ENCODE peak calls at places on chromosomes 16 and 17, in seven cellular contexts. F, X, M, G, N, A and K are unnamed samples.

GRCh38 chr17:82881900-82882714 is 42.3 kb upstream of the ZNF750 start:
- DNase-seq in F (no peak), X (no peak), M (no peak), G (peak; percentile 78), N (peak; percentile 82), A (peak; percentile 50), K (peak; percentile 68)

GRCh38 chr16:77063617-77064016 is 127.4 kb upstream of the MON1B start:
- DNase-seq in F (no peak), X (no peak), M (no peak), G (no peak), N (no peak), A (no peak), K (no peak)

GRCh38 chr16:86424413-86424812 is 85.9 kb upstream of the FOXF1 start:
- DNase-seq in F (no peak), X (no peak), M (no peak), G (no peak), N (no peak), A (no peak), K (no peak)

GRCh38 chr16:72752004-72752695 is 295.8 kb downstream of the ZFHX3 start:
- DNase-seq in F (no peak), X (no peak), M (no peak), G (no peak), N (no peak), A (no peak), K (no peak)

GRCh38 chr16:79451196-79451816 is 149.2 kb downstream of the MAF start:
- DNase-seq in F (no peak), X (no peak), M (no peak), G (no peak), N (no peak), A (no peak), K (no peak)

GRCh38 chr17:43669971-43670644 is 8.4 kb upstream of the MEOX1 start:
- DNase-seq in F (no peak), X (peak; percentile 81), M (no peak), G (peak; percentile 42), N (no peak), A (no peak), K (no peak)

GRCh38 chr17:50114849-50115357 is 15.1 kb downstream of the SAMD14 start:
- DNase-seq in F (no peak), X (peak; percentile 70), M (no peak), G (no peak), N (no peak), A (no peak), K (no peak)

GRCh38 chr16:86664518-86665318 is 86.4 kb downstream of the FOXL1 start:
- DNase-seq in F (no peak), X (peak; percentile 98), M (no peak), G (no peak), N (peak; percentile 56), A (no peak), K (no peak)

GRCh38 chr17:38544839-38545209 is 60.9 kb downstream of the SRCIN1 start:
- DNase-seq in F (no peak), X (no peak), M (no peak), G (no peak), N (no peak), A (no peak), K (no peak)

GRCh38 chr17:17546399-17547185 is 44.9 kb downstream of the PEMT start:
- DNase-seq in F (no peak), X (no peak), M (no peak), G (peak; percentile 52), N (no peak), A (no peak), K (no peak)

GRCh38 chr17:41199421-41200098 is 9.9 kb downstream of the KRTAP9-1 start:
- DNase-seq in F (no peak), X (no peak), M (no peak), G (no peak), N (no peak), A (no peak), K (no peak)

GRCh38 chr16:28292731-28293588 is 635 bp downstream of the SBK1 start:
- DNase-seq in F (peak; percentile 36), X (no peak), M (no peak), G (no peak), N (no peak), A (peak; percentile 48), K (no peak)

GRCh38 chr16:84303023-84303422 is 8.3 kb downstream of the WFDC1 start:
- DNase-seq in F (peak; percentile 55), X (peak; percentile 73), M (no peak), G (no peak), N (no peak), A (no peak), K (peak; percentile 25)

GRCh38 chr17:39191750-39192510 is 5.5 kb downstream of the CACNB1 start:
- DNase-seq in F (no peak), X (no peak), M (no peak), G (no peak), N (peak; percentile 95), A (no peak), K (no peak)

GRCh38 chr16:79601092-79601977 is 798 bp upstream of the MAF start:
- DNase-seq in F (peak; percentile 79), X (no peak), M (peak; percentile 31), G (peak; percentile 79), N (peak; percentile 69), A (peak; percentile 42), K (peak; percentile 62)

GRCh38 chr17:58275417-58275816 is 5.3 kb downstream of the MPO start:
- DNase-seq in F (no peak), X (no peak), M (no peak), G (no peak), N (no peak), A (no peak), K (no peak)

GRCh38 chr17:38746893-38747384 is 1.2 kb downstream of the PCGF2 start:
- DNase-seq in F (no peak), X (no peak), M (no peak), G (peak; percentile 61), N (no peak), A (no peak), K (no peak)

GRCh38 chr17:47727704-47728036 is 5.4 kb upstream of the TBX21 start:
- DNase-seq in F (no peak), X (no peak), M (no peak), G (peak; percentile 34), N (no peak), A (no peak), K (no peak)

GRCh38 chr16:83727018-83727417 is 80.8 kb upstream of the HSBP1 start:
- DNase-seq in F (no peak), X (peak; percentile 57), M (no peak), G (no peak), N (no peak), A (no peak), K (no peak)

GRCh38 chr17:16304832-16305231 is 48.4 kb downstream of the CENPV start:
- DNase-seq in F (peak; percentile 10), X (peak; percentile 56), M (no peak), G (no peak), N (no peak), A (no peak), K (no peak)

GRCh38 chr16:29126621-29127020 is 141.8 kb downstream of the LAT start:
- DNase-seq in F (no peak), X (no peak), M (no peak), G (no peak), N (no peak), A (no peak), K (no peak)

GRCh38 chr17:42667088-42667951 is 8.2 kb downstream of the TUBG2 start:
- DNase-seq in F (peak; percentile 74), X (peak; percentile 73), M (peak; percentile 73), G (no peak), N (peak; percentile 90), A (peak; percentile 64), K (peak; percentile 54)

GRCh38 chr17:77354721-77355455 is 214.1 kb downstream of the SEC14L1 start:
- DNase-seq in F (peak; percentile 96), X (peak; percentile 98), M (no peak), G (peak; percentile 82), N (peak; percentile 70), A (peak; percentile 51), K (peak; percentile 91)

GRCh38 chr17:48541036-48541573 is 3.8 kb downstream of the HOXB2 start:
- DNase-seq in F (no peak), X (peak; percentile 32), M (no peak), G (no peak), N (no peak), A (no peak), K (peak; percentile 31)

DNA sequence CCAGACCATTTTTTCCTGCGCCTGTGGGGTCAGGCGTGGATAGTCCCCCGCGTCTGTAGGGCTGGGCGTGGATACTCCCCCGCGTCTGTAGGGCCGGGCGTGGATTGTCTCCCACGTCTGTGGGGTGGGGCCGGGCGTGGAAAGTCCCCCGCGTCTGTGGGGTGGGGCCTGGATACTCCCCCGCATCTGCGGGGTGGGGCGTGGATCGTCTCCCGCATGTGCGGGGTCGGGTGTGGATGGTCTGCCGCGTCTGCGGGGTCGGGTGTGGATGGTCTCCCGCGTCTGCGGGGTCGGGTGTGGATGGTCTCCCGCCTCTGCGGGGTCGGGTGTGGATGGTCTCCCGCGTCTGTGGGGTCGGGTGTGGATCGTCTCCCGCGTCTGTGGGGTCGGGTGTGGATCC is 3.1 kb downstream of the GNPTG start:
- DNase-seq in F (no peak), X (no peak), M (no peak), G (no peak), N (no peak), A (no peak), K (no peak)
- TF ChIP-seq POLR2A in F (no peak), X (no peak), M (no peak), G (no peak), N (no peak), A (no peak), K (no peak)

GRCh38 chr16:68131813-68132706 is 46.9 kb downstream of the NFATC3 start:
- DNase-seq in F (no peak), X (no peak), M (no peak), G (no peak), N (no peak), A (no peak), K (no peak)
- H3K4me3 ChIP-seq in F (no peak overlapping the region), X (no peak overlapping the region), M (no peak overlapping the region), G (no peak overlapping the region), N (no peak overlapping the region), A (no peak overlapping the region), K (no peak overlapping the region)

DNA sequence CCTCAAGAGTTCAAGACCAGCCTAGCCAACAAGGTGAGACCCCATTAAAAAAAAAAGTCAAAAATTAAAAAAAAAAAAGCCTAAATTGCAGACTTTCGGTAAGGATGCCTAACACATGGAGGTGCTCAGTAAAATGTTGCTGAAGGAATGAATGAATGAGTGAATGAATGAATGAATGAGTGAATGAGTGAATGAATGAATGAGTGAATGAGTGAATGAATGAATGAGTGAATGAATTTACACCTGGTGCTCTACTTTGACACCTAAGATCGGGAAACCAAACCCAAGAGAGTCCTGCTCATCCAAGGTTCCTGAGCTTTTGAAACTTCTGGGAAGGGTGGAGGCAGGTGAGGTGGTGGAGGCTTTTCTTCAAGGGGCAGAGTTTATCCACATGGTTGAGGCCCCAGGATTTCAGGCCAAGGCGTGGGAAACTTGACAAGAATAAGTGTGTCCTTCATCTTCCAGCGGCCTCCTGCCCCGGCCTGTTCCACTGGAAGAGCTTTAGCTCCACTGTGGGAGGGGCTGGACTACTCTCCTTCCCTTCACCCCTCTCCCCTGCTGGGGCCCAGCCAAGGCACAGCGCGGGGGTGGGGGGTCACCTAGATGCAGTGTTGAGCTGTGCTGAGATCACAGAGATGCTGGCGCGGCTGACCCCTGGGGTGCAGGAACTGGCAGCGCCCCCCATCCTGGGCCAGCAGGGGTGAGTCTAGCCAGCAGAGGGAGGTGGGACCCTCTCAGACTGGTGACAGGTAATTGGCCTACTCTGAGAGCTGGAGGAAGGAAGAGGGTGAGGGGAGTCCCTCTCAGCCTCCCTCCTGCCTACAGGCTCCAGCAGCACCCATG is 111.9 kb upstream of the LHX1 start:
- DNase-seq in F (no peak), X (no peak), M (no peak), G (no peak), N (no peak), A (no peak), K (no peak)
- H3K27me3 ChIP-seq in F (no peaks in the 10 kb centered on the region), X (peaks cover 29% of the 10 kb centered on the region), M (peaks cover 53% of the 10 kb centered on the region), G (peaks cover 30% of the 10 kb centered on the region), N (peaks cover 33% of the 10 kb centered on the region), A (no peaks in the 10 kb centered on the region), K (no peaks in the 10 kb centered on the region)

GRCh38 chr17:79774561-79774975 is 3.4 kb upstream of the CBX2 start:
- DNase-seq in F (peak; percentile 27), X (no peak), M (no peak), G (peak; percentile 33), N (no peak), A (no peak), K (no peak)
- TF ChIP-seq POLR2A in F (no peak), X (no peak), M (no peak), G (no peak), N (no peak), A (no peak), K (no peak)